ENCODE peak calls at places on chromosomes 5 and 9, in seven cellular contexts. T, Z, N, B, J, K and W are unnamed samples.

GRCh38 chr5:35248843-35249780 is 18.8 kb upstream of the PRLR start:
- DNase-seq in T (no peak), Z (no peak), N (no peak), B (no peak), J (no peak), K (no peak), W (peak; percentile 8)

GRCh38 chr5:154783774-154784460 is 28.7 kb downstream of the LARP1 start:
- DNase-seq in T (no peak), Z (no peak), N (no peak), B (no peak), J (peak; percentile 68), K (no peak), W (peak; percentile 32)

GRCh38 chr9:133690111-133690561 is 48.0 kb downstream of the SARDH start:
- DNase-seq in T (no peak), Z (no peak), N (peak; percentile 68), B (no peak), J (no peak), K (no peak), W (peak; percentile 16)

GRCh38 chr5:321233-321725 is at the start of gene AHRR:
- DNase-seq in T (no peak), Z (peak; percentile 92), N (peak; percentile 75), B (peak; percentile 95), J (peak; percentile 93), K (no peak), W (peak; percentile 53)

GRCh38 chr9:107627771-107628170 is 138.2 kb upstream of the KLF4 start:
- DNase-seq in T (no peak), Z (no peak), N (no peak), B (no peak), J (no peak), K (no peak), W (no peak)

GRCh38 chr9:131096490-131097258 is at the start of gene AIF1L:
- DNase-seq in T (peak; percentile 29), Z (peak; percentile 99), N (peak; percentile 62), B (peak; percentile 77), J (peak; percentile 34), K (peak; percentile 45), W (no peak)

GRCh38 chr9:123262338-123262737 is 6.0 kb downstream of the STRBP start:
- DNase-seq in T (no peak), Z (no peak), N (no peak), B (no peak), J (no peak), K (no peak), W (no peak)

GRCh38 chr5:139407517-139407916 is 3.6 kb upstream of the SPATA24 start:
- DNase-seq in T (no peak), Z (no peak), N (no peak), B (no peak), J (no peak), K (no peak), W (no peak)

GRCh38 chr9:129145841-129146292 is 32.2 kb downstream of the IER5L start:
- DNase-seq in T (no peak), Z (no peak), N (no peak), B (no peak), J (peak; percentile 79), K (no peak), W (peak; percentile 94)

GRCh38 chr5:93995126-93995621 is 253.8 kb upstream of the POU5F2 start:
- DNase-seq in T (no peak), Z (no peak), N (peak; percentile 29), B (no peak), J (peak; percentile 44), K (no peak), W (no peak)

GRCh38 chr5:149486726-149487635 is 64.3 kb downstream of the CSNK1A1 start:
- DNase-seq in T (no peak), Z (no peak), N (peak; percentile 70), B (no peak), J (peak; percentile 72), K (peak; percentile 45), W (peak; percentile 70)

GRCh38 chr5:131265318-131265803 is 1.5 kb downstream of the CDC42SE2 start:
- DNase-seq in T (peak; percentile 44), Z (peak; percentile 16), N (peak; percentile 54), B (peak; percentile 10), J (peak; percentile 62), K (no peak), W (peak; percentile 38)

GRCh38 chr9:122265265-122265900 is 701 bp downstream of the MRRF start:
- DNase-seq in T (peak; percentile 18), Z (no peak), N (peak; percentile 37), B (no peak), J (peak; percentile 64), K (no peak), W (peak; percentile 6)

GRCh38 chr5:169978744-169979143 is 1.6 kb downstream of the INSYN2B start:
- DNase-seq in T (no peak), Z (no peak), N (no peak), B (no peak), J (peak; percentile 63), K (no peak), W (no peak)

GRCh38 chr5:161009817-161010216 is 157.8 kb upstream of the ATP10B start:
- DNase-seq in T (no peak), Z (no peak), N (no peak), B (no peak), J (no peak), K (no peak), W (no peak)

GRCh38 chr9:130039504-130040147 is 3.4 kb downstream of the FNBP1 start:
- DNase-seq in T (no peak), Z (no peak), N (peak; percentile 12), B (peak; percentile 58), J (no peak), K (no peak), W (no peak)

GRCh38 chr9:83432104-83432627 is 106.0 kb downstream of the FRMD3 start:
- DNase-seq in T (no peak), Z (no peak), N (peak; percentile 95), B (no peak), J (peak; percentile 46), K (no peak), W (no peak)

GRCh38 chr5:106321242-106321641 is 1349.5 kb downstream of the EFNA5 start:
- DNase-seq in T (no peak), Z (no peak), N (no peak), B (no peak), J (no peak), K (no peak), W (no peak)

GRCh38 chr5:111754190-111754589 is 2.8 kb downstream of the NREP start:
- DNase-seq in T (no peak), Z (no peak), N (no peak), B (no peak), J (no peak), K (no peak), W (no peak)

GRCh38 chr5:145246961-145247744 is 588.0 kb downstream of the PRELID2 start:
- DNase-seq in T (no peak), Z (no peak), N (peak; percentile 44), B (no peak), J (peak; percentile 69), K (peak; percentile 11), W (peak; percentile 39)

GRCh38 chr9:109903515-109904138 is 123.6 kb downstream of the PALM2AKAP2 start:
- DNase-seq in T (peak; percentile 76), Z (peak; percentile 65), N (peak; percentile 78), B (peak; percentile 62), J (peak; percentile 89), K (peak; percentile 48), W (peak; percentile 83)

GRCh38 chr5:72160299-72160698 is 53.0 kb downstream of the MAP1B start:
- DNase-seq in T (no peak), Z (no peak), N (no peak), B (no peak), J (peak; percentile 90), K (no peak), W (peak; percentile 99)

GRCh38 chr5:142211013-142211412 is 102.4 kb downstream of the NDFIP1 start:
- DNase-seq in T (no peak), Z (no peak), N (no peak), B (no peak), J (no peak), K (no peak), W (no peak)

GRCh38 chr9:26748449-26749058 is 144.0 kb downstream of the CAAP1 start:
- DNase-seq in T (no peak), Z (no peak), N (no peak), B (no peak), J (no peak), K (no peak), W (no peak)

GRCh38 chr9:26745111-26745510 is 147.5 kb downstream of the CAAP1 start:
- DNase-seq in T (no peak), Z (no peak), N (no peak), B (no peak), J (no peak), K (no peak), W (no peak)

GRCh38 chr9:26744362-26744965 is 148.1 kb downstream of the CAAP1 start:
- DNase-seq in T (peak; percentile 10), Z (no peak), N (peak; percentile 38), B (no peak), J (peak; percentile 41), K (no peak), W (peak; percentile 38)

GRCh38 chr9:26747611-26748010 is 145.0 kb downstream of the CAAP1 start:
- DNase-seq in T (no peak), Z (no peak), N (no peak), B (no peak), J (no peak), K (no peak), W (no peak)

DNA sequence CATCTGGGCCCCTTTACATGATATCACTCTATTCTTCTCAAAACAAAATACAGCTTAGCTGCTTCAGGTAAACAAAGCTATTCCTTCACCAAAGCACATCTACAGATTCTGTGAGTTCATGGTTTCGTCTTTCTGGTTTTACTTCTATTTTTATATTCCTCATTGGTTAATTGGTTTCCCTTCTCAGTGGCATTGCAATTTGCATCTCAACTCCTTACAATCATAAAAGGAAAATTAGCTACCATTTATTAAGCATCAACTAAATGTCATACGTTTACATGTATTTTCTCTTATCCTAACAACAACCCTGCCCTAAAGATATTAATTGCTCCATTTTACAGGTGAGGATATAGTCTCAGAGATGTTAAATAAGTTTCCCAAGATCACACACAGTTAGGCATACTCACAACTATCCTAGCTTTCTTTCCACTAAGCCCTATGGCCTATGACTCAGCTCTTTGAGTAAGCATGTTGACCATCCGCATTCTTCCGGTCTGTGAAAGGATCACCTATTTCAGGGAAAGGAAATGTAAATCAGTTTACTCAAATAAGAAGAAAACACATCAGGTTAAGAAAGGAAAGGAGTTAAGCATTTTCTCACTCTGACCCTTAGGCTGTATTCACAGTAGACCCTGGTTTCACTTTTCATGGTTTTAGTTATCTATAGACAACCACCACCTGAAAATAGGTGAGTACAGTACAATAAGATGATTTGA is 146.1 kb downstream of the CAAP1 start:
- DNase-seq in T (peak; percentile 41), Z (no peak), N (peak; percentile 79), B (no peak), J (peak; percentile 28), K (no peak), W (peak; percentile 13)
- H2AFZ ChIP-seq in T (peak overlapping the region; percentile 89), Z (peak overlapping the region; percentile 38), N (no peak overlapping the region), B (no peak overlapping the region), J (no peak overlapping the region), K (no peak overlapping the region), W (no peak overlapping the region)

GRCh38 chr9:69649566-69650260 is 22.5 kb downstream of the APBA1 start:
- DNase-seq in T (no peak), Z (no peak), N (no peak), B (no peak), J (peak; percentile 76), K (no peak), W (peak; percentile 83)
- H2AFZ ChIP-seq in T (no peak overlapping the region), Z (no peak overlapping the region), N (no peak overlapping the region), B (no peak overlapping the region), J (peak overlapping the region; percentile 60), K (no peak overlapping the region), W (peak overlapping the region; percentile 82)

GRCh38 chr9:5695860-5696259 is 67.0 kb downstream of the RIC1 start:
- DNase-seq in T (no peak), Z (no peak), N (no peak), B (no peak), J (no peak), K (no peak), W (no peak)
- H2AFZ ChIP-seq in T (no peak overlapping the region), Z (no peak overlapping the region), N (no peak overlapping the region), B (no peak overlapping the region), J (no peak overlapping the region), K (no peak overlapping the region), W (no peak overlapping the region)

GRCh38 chr9:137742698-137743097 is 123.9 kb downstream of the EHMT1 start:
- DNase-seq in T (no peak), Z (no peak), N (no peak), B (peak; percentile 75), J (peak; percentile 19), K (no peak), W (peak; percentile 16)
- H2AFZ ChIP-seq in T (no peak overlapping the region), Z (no peak overlapping the region), N (no peak overlapping the region), B (no peak overlapping the region), J (no peak overlapping the region), K (no peak overlapping the region), W (no peak overlapping the region)